ENCODE peak calls at places on chromosomes 11 and 22, in four cellular contexts. S is brain microvascular endothelial cell, X is HCT116, B is endodermal cell. F is an unnamed sample.

GRCh38 chr22:25900880-25901279 is 158.9 kb downstream of the MYO18B start:
- DNase-seq in S (no peak), B (no peak), X (no peak), F (no peak)

GRCh38 chr11:132114185-132114584 is 743.8 kb downstream of the NTM start:
- DNase-seq in X (no peak), S (no peak), B (peak; percentile 90), F (peak; percentile 29)

GRCh38 chr11:84105148-84105547 is 819.0 kb upstream of the CCDC90B start:
- DNase-seq in B (no peak), S (no peak), X (no peak), F (no peak)

GRCh38 chr22:50326959-50327710 is at the start of gene DENND6B:
- DNase-seq in S (peak; percentile 32), B (peak; percentile 89), X (no peak), F (peak; percentile 66)

GRCh38 chr22:28817919-28818859 is 17.8 kb upstream of the XBP1 start:
- DNase-seq in X (no peak), B (no peak), S (no peak), F (no peak)

GRCh38 chr11:110710520-110711381 is 1.5 kb downstream of the ARHGAP20 start:
- DNase-seq in B (peak; percentile 73), X (no peak), S (no peak), F (peak; percentile 59)

GRCh38 chr22:50046019-50046415 is 12.1 kb downstream of the TTLL8 start:
- DNase-seq in S (no peak), B (no peak), X (no peak), F (no peak)

GRCh38 chr11:94171693-94172440 is 43.2 kb downstream of the PANX1 start:
- DNase-seq in X (peak; percentile 16), B (peak; percentile 91), S (peak; percentile 24), F (peak; percentile 39)

GRCh38 chr11:95305726-95306522 is 74.9 kb upstream of the SESN3 start:
- DNase-seq in B (no peak), S (no peak), X (no peak), F (no peak)

DNA sequence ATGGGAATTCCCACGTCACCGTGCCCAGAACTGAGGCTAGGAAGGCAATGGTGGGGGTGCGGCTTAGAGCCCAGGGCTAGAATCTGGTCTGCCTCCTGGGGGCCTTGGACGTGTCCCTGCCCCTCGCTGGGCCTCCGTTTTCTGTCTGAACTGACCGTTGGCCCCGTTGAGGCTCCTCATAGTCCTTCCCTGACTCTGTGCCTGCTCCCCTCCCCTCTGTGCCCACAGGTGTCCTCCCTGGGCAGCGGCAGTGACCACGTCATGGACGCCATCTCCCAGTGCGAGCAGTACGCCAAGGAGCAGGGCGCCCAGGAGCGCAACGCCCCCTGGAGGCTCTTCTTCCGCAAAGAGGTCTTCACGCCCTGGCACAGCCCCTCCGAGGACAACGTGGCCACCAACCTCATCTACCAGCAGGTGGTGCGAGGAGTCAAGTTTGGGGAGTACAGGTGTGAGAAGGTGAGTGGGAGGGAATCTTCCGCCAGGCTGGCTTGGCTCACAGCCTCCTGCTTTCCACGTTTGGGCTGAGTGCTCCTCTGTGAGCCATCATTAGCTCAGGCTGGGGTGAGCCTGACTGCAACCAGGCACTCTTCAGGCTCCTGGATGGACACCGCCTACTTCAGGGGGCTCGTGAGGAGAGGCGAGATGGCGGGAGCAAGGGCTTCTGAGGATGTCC is 63.9 kb downstream of the MYO7A start:
- DNase-seq in S (peak; percentile 23), X (peak; percentile 93), B (peak; percentile 98), F (peak; percentile 9)
- H3K4me3 ChIP-seq in S (no peak overlapping the region), X (peak overlapping the region; percentile 60), B (no peak overlapping the region), F (no peak overlapping the region)

GRCh38 chr11:30852645-30853044 is 266.5 kb upstream of the MPPED2 start:
- DNase-seq in S (no peak), X (no peak), B (no peak), F (no peak)

GRCh38 chr11:30852091-30852490 is 265.9 kb upstream of the MPPED2 start:
- DNase-seq in X (no peak), S (no peak), B (no peak), F (no peak)

GRCh38 chr11:30859709-30860108 is 273.6 kb upstream of the MPPED2 start:
- DNase-seq in S (no peak), X (no peak), B (no peak), F (no peak)

GRCh38 chr11:30853470-30853869 is 267.3 kb upstream of the MPPED2 start:
- DNase-seq in B (no peak), X (no peak), S (no peak), F (no peak)

DNA sequence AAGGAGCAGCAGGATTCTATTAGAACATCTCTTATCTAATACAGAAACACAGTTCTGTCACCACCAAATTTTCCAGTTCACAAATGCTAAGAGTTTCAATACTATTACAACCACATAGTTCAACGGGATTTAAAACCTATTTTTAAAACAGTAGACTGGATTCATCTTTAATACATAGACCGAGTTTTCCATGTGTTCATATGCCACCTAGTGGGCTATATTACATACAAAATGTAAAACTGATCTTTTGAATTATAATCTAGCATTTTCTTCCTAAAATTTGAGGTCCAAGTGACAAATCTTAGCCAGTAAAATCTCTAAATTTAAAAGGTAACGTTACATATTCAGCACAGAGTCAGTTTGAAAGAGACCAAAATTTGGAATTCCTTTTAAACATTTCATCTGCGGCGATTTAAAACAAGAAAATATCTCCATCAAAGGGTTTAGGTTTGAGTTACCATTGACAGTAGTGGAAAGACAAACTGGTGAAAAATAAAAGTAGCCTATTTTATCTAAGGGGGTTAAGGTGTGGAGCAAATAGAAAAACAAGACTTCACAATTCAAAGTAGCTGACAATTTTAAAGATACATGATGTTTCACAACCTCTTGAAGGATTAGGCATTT is 269.3 kb upstream of the MPPED2 start:
- DNase-seq in B (no peak), S (no peak), X (no peak), F (peak; percentile 4)
- TF ChIP-seq CTCF in B (peak; percentile 58), S (no peak), X (peak; percentile 20), F (peak; percentile 17)

GRCh38 chr11:47415949-47416472 is 7.6 kb downstream of the SLC39A13 start:
- DNase-seq in X (peak; percentile 49), S (peak; percentile 89), B (peak; percentile 81), F (peak; percentile 96)
- H3K4me3 ChIP-seq in X (peak overlapping the region; percentile 28), S (no peak overlapping the region), B (no peak overlapping the region), F (peak overlapping the region; percentile 18)

DNA sequence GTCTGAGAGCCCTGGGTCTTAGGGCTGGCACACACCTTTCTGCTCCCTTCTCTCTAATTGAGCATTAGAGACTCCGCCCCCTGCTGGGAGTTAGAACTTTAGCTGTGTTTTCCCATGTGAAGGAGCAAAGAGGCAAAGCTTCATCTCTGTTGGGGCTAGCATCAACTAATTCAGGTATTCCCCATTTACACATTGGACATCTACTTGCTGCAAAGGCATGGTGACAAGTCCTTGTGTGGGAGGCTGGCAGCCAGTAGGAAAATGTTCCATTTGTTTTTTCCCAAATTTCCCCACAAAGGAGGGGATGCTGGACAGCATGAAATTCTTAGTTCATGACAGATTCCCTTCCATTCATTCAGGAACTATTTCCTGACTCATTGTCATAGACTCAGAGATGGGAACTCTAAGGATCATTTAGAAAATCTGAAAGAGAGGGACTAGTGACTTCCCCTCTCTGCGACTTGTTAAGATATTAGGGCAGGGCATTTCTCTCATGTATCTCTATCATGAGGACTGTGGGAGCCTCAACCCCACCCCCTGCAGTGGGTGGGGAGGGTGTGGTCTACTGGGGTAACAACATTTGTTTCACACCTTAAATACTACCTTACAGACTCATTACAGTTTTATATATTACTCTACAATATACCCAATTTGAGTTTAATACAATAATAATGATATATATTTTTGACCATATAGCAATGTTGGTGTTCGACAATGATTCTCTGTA is 3.7 kb downstream of the CD44 start:
- DNase-seq in B (peak; percentile 71), S (peak; percentile 49), X (no peak), F (peak; percentile 68)
- TF ChIP-seq CTCF in B (peak; percentile 47), S (no peak), X (no peak), F (no peak)

DNA sequence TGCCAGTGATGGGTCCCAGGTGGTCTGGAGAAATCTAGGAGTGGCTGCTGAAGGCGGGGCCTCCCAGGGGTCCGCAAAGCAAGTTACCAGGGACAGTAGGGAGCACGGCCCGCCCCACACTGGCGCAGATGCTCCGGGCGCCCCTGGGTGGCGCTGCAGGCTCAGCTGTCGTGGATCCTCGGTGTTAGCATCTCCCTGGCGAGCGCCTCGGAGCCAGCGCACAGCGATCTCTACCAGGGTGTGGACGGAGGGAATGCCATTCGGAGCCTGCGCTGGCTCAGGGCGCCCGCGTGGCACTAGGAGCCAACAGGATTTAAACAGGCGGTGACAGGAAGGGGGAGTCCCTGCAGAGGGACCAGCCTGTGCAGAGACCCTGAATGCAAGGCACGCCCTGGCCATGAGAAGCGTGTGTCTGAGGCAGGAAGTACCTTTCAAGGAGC is 20.2 kb downstream of the FADS3 start:
- DNase-seq in X (peak; percentile 43), S (peak; percentile 73), B (peak; percentile 97), F (peak; percentile 77)
- H3K4me3 ChIP-seq in X (peak overlapping the region; percentile 47), S (peak overlapping the region; percentile 31), B (no peak overlapping the region), F (no peak overlapping the region)

GRCh38 chr11:45233804-45234170 is 52.4 kb downstream of the SYT13 start:
- DNase-seq in S (no peak), B (no peak), X (no peak), F (no peak)
- TF ChIP-seq CTCF in S (no peak), B (peak; percentile 8), X (no peak), F (no peak)

GRCh38 chr22:41910050-41910598 is 4.8 kb downstream of the SHISA8 start:
- DNase-seq in X (no peak), B (peak; percentile 88), S (no peak), F (no peak)

GRCh38 chr22:41910599-41911291 is 4.1 kb downstream of the SHISA8 start:
- DNase-seq in S (no peak), X (no peak), B (peak; percentile 64), F (peak; percentile 17)

GRCh38 chr22:41912338-41913039 is 2.4 kb downstream of the SHISA8 start:
- DNase-seq in X (no peak), B (no peak), S (no peak), F (no peak)

GRCh38 chr22:41909290-41910049 is 5.4 kb downstream of the SHISA8 start:
- DNase-seq in B (peak; percentile 79), S (no peak), X (no peak), F (no peak)

DNA sequence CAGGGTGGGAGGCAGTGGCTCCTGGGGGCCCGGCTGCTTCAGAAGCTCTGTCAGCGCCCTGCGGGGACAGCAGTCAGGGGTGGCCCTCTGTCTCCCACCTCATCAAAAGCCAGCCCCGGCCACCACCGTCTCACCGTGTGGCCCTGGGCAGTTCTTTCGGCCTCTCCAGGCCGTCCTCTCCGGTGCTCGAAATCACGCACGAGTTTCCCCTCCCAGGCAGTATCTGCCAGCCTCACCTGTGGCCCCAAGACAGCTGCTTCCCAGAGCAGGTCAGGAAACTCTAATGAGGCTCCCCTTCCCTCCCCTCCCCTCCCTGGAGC is 3.6 kb downstream of the SHISA8 start:
- DNase-seq in X (no peak), B (no peak), S (no peak), F (no peak)
- H3K4me3 ChIP-seq in X (no peak overlapping the region), B (no peak overlapping the region), S (no peak overlapping the region), F (no peak overlapping the region)

GRCh38 chr11:12043221-12043620 is 34.8 kb upstream of the DKK3 start:
- DNase-seq in B (no peak), S (no peak), X (no peak), F (no peak)
- TF ChIP-seq CTCF in B (no peak), S (no peak), X (no peak), F (no peak)

F was measured in fibroblast of the aortic adventitia.